ENCODE peak calls at places on chromosomes 11 and 22, in five cellular contexts. M is posterior cingulate gyrus, G is COLO829, X is HCT116, R is breast epithelium. T is an unnamed sample.

GRCh38 chr22:19995611-19996339 is 20.8 kb downstream of the ARVCF start:
- DNase-seq in M (peak), G (no peak), X (no peak), R (peak), T (no peak)

GRCh38 chr22:50477923-50478322 is 3.1 kb upstream of the SBF1 start:
- DNase-seq in M (no peak), G (no peak), X (no peak), R (no peak), T (no peak)

GRCh38 chr11:17475666-17476316 is 854 bp downstream of the ABCC8 start:
- DNase-seq in M (peak), G (no peak), X (no peak), R (no peak), T (no peak)

GRCh38 chr22:39349506-39349966 is 255 bp upstream of the SYNGR1 start:
- DNase-seq in M (peak), G (peak), X (no peak), R (no peak), T (peak)

GRCh38 chr11:117823294-117823940 is 1.1 kb downstream of the FXYD2 start:
- DNase-seq in M (peak), G (no peak), X (no peak), R (no peak), T (peak)

GRCh38 chr22:50702821-50703725 is 30.4 kb downstream of the SHANK3 start:
- DNase-seq in M (peak), G (no peak), X (no peak), R (no peak), T (no peak)

GRCh38 chr11:36631704-36632287 is 33.8 kb upstream of the RAG2 start:
- DNase-seq in M (no peak), G (no peak), X (no peak), R (no peak), T (no peak)

GRCh38 chr11:60118333-60118732 is 29.9 kb downstream of the MS4A2 start:
- DNase-seq in M (no peak), G (no peak), X (no peak), R (no peak), T (no peak)

GRCh38 chr22:24105018-24105360 is 76.3 kb upstream of the SUSD2 start:
- DNase-seq in M (no peak), G (peak), X (no peak), R (no peak), T (no peak)

GRCh38 chr22:40101417-40102101 is 76.2 kb upstream of the TNRC6B start:
- DNase-seq in M (no peak), G (no peak), X (no peak), R (no peak), T (no peak)

GRCh38 chr22:23183107-23183698 is 2.9 kb downstream of the BCR start:
- DNase-seq in M (peak), G (peak), X (no peak), R (peak), T (no peak)

GRCh38 chr11:56048480-56048879 is 21.0 kb downstream of the OR5AS1 start:
- DNase-seq in M (no peak), G (no peak), X (no peak), R (no peak), T (no peak)

GRCh38 chr11:125874556-125875124 is 12.8 kb upstream of the HYLS1 start:
- DNase-seq in M (peak), G (peak), X (peak), R (no peak), T (no peak)

GRCh38 chr11:119829407-119829806 is 100.4 kb upstream of the NECTIN1 start:
- DNase-seq in M (no peak), G (no peak), X (no peak), R (no peak), T (no peak)

GRCh38 chr11:130999086-130999485 is 82.8 kb upstream of the SNX19 start:
- DNase-seq in M (no peak), G (no peak), X (no peak), R (no peak), T (no peak)

GRCh38 chr11:61480936-61481335 is 27.6 kb upstream of the LRRC10B start:
- DNase-seq in M (peak), G (peak), X (no peak), R (no peak), T (no peak)

GRCh38 chr11:81237139-81237538 is 1496.5 kb downstream of the FAM181B start:
- DNase-seq in M (no peak), G (no peak), X (no peak), R (no peak), T (no peak)

GRCh38 chr11:37277896-37278465 is 679.9 kb upstream of the RAG2 start:
- DNase-seq in M (no peak), G (no peak), X (no peak), R (no peak), T (no peak)

GRCh38 chr11:128690746-128691091 is 3.2 kb upstream of the FLI1 start:
- DNase-seq in M (peak), G (no peak), X (no peak), R (no peak), T (no peak)

GRCh38 chr11:27882066-27882697 is 181.9 kb upstream of the BDNF start:
- DNase-seq in M (no peak), G (no peak), X (peak), R (no peak), T (no peak)

GRCh38 chr11:68804786-68805185 is 36.9 kb downstream of the CPT1A start:
- DNase-seq in M (no peak), G (no peak), X (no peak), R (no peak), T (no peak)

GRCh38 chr22:50445071-50445879 is 29.6 kb downstream of the SBF1 start:
- DNase-seq in M (peak), G (no peak), X (no peak), R (no peak), T (peak)

GRCh38 chr11:102157219-102157618 is 47.0 kb downstream of the YAP1 start:
- DNase-seq in M (no peak), G (peak), X (no peak), R (peak), T (no peak)

GRCh38 chr11:8097926-8098325 is 16.9 kb downstream of the TUB start:
- DNase-seq in M (peak), G (no peak), X (no peak), R (no peak), T (no peak)

GRCh38 chr11:36306888-36307287 is 10.8 kb downstream of the PRR5L start:
- DNase-seq in M (no peak), G (no peak), X (peak), R (no peak), T (no peak)

GRCh38 chr11:113237261-113237660 is 77.1 kb upstream of the TTC12 start:
- DNase-seq in M (no peak), G (no peak), X (no peak), R (no peak), T (no peak)

GRCh38 chr11:63837719-63838118 is 1.2 kb upstream of the MARK2 start:
- DNase-seq in M (peak), G (no peak), X (no peak), R (no peak), T (no peak)

GRCh38 chr22:19431641-19432091 is at the start of gene HIRA:
- DNase-seq in M (peak), G (peak), X (peak), R (peak), T (peak)

GRCh38 chr11:83612891-83613766 is 327.0 kb upstream of the CCDC90B start:
- DNase-seq in M (no peak), G (no peak), X (no peak), R (no peak), T (no peak)